ENCODE peak calls at places on chromosomes 13 and 19, in six cellular contexts. X, G, Q, V, K and Y are unnamed samples.

GRCh38 chr13:50745542-50745941 is 98.0 kb downstream of the DLEU7 start:
- DNase-seq in X (no peak), G (no peak), Q (no peak), V (no peak), K (no peak), Y (no peak)

GRCh38 chr19:4393947-4394590 is 6.3 kb downstream of the SH3GL1 start:
- DNase-seq in X (no peak), G (peak), Q (no peak), V (no peak), K (peak), Y (no peak)

GRCh38 chr19:4134351-4134750 is 10.4 kb upstream of the MAP2K2 start:
- DNase-seq in X (no peak), G (no peak), Q (no peak), V (no peak), K (peak), Y (no peak)

GRCh38 chr19:2561895-2562294 is 86.0 kb downstream of the GADD45B start:
- DNase-seq in X (no peak), G (no peak), Q (no peak), V (no peak), K (no peak), Y (peak)

GRCh38 chr13:94968040-94968756 is 255.9 kb upstream of the SOX21 start:
- DNase-seq in X (no peak), G (peak), Q (no peak), V (no peak), K (no peak), Y (no peak)

GRCh38 chr13:46113596-46113995 is 8.8 kb upstream of the CPB2 start:
- DNase-seq in X (no peak), G (peak), Q (no peak), V (peak), K (no peak), Y (peak)

GRCh38 chr13:113366031-113366588 is 2.2 kb upstream of the GRTP1 start:
- DNase-seq in X (no peak), G (no peak), Q (no peak), V (no peak), K (no peak), Y (no peak)

GRCh38 chr13:51221674-51222509 is at the start of gene FAM124A:
- DNase-seq in X (peak), G (peak), Q (no peak), V (no peak), K (no peak), Y (peak)

GRCh38 chr13:39684531-39685137 is 29.2 kb downstream of the COG6 start:
- DNase-seq in X (no peak), G (peak), Q (no peak), V (peak), K (peak), Y (peak)

GRCh38 chr19:16143399-16144215 is at the start of gene HSH2D:
- DNase-seq in X (peak), G (no peak), Q (peak), V (peak), K (no peak), Y (peak)

GRCh38 chr19:32287086-32287485 is 58.3 kb upstream of the ZNF507 start:
- DNase-seq in X (no peak), G (peak), Q (no peak), V (no peak), K (no peak), Y (no peak)

GRCh38 chr19:11587302-11587972 is 9.8 kb upstream of the ZNF627 start:
- DNase-seq in X (peak), G (peak), Q (peak), V (peak), K (peak), Y (peak)

GRCh38 chr19:11594084-11594483 is 3.2 kb upstream of the ZNF627 start:
- DNase-seq in X (no peak), G (no peak), Q (no peak), V (no peak), K (no peak), Y (no peak)

DNA sequence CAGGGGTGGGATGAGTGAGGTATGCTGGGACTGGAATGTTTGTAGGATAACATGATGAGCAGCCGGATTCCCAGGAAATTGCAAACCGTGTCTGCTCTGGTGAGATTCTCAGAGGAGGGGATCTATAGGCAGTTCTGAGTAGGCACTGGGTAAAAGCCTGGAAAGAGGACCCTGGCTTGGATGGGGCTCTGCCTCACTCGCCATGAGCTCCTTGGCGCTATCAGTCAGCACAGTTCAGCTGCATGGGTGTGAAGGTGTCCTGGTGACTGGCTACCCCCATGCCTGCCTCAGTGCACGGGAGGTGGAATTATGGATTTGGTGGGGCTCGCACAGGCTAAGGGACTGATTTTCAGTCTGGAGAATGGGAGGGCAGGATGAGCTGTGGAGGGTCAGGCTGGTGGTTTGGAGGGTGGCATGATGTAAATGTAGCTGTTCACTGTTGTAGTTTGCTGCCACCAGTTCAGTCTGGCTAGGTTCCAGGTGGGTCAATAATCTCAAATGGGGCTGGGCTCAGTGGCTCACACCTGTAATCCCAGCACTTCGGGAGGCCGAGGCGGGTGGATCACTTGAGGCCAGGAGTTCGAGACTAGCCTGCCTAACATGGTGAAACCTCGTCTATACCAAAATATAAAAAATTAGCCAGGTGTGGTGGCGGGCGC is 9.2 kb upstream of the ZNF627 start:
- DNase-seq in X (no peak), G (no peak), Q (no peak), V (no peak), K (no peak), Y (no peak)
- TF ChIP-seq CTCF in X (no peak), G (no peak), Q (no peak), V (no peak), K (no peak), Y (no peak)

GRCh38 chr19:56727731-56728130 is 56.2 kb upstream of the ZNF835 start:
- DNase-seq in X (no peak), G (no peak), Q (peak), V (no peak), K (no peak), Y (no peak)
- TF ChIP-seq CTCF in X (no peak), G (no peak), Q (no peak), V (no peak), K (no peak), Y (no peak)

DNA sequence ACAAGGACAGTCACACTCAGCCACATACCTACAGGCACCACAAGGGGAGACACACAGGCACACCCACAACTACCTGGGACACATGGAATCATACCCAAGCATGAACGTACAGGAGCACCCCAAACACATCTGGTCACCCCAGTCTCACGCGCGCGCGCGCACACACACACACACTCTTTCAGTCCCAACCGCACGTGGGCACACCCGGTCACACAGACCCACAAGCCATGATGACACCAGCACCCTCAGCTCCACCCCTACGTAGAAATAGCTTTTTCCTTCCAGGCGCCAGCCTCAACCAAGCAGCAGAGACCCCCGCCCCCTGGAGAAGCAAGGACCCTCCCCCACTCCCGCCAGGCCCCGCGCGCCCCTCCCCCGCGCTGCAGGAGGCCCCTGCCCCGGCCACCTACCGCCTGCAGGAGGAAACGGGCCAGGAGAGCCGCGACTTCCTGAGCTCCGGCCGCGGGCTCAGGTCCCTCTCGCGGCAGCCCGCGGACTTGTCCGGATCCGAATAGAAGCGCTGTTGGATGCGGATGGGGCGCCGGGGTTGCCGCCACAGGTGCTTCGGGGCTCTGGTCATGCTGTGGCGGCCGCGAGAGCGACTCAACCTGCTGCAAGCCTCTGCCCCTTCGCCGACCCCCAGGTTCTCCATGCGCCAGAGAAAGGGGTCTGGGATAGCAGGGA is 6.4 kb upstream of the PDE4C start:
- DNase-seq in X (no peak), G (peak), Q (no peak), V (no peak), K (no peak), Y (no peak)
- TF ChIP-seq CTCF in X (no peak), G (no peak), Q (no peak), V (peak), K (peak), Y (no peak)

DNA sequence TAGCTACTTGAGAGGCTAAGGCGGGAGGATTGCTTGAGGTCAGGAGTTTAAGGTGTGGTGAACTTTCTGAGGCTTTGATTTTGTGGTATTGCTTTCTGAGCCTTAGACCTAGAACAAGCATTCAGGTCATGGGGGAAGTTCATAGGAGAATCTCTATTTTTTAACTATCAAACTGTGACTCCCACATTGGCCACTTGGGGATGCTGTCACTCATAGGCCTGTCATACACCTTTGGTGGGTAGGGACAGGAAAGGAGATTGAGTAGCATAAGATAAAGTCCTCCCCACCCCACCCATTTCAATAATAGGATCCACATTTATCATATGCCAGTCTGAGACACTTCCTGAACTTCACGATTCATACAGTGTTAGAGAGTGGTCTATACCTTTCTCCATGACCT is 41.9 kb upstream of the PSG2 start:
- DNase-seq in X (no peak), G (no peak), Q (no peak), V (no peak), K (no peak), Y (peak)
- TF ChIP-seq CTCF in X (no peak), G (peak), Q (no peak), V (peak), K (no peak), Y (no peak)

DNA sequence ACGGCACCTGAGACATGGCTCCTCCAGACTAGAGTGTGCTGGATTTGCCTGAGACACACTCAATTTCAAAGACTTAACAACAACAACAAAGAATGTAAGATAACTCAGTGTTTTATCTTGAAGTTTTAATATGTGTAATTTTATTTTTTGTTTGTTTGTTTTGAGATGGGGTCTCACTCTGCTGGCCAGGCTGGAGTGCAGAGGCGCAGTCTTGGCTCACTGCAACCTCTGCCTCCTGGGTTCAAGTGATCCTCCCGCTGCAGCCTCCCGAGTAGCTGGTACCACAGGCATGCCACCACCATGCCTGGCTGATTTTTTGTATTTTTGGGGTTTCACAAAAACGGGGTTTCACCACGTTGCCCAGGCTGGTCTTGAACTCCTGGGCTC is 131.4 kb upstream of the RNF113B start:
- DNase-seq in X (no peak), G (no peak), Q (no peak), V (no peak), K (no peak), Y (no peak)
- TF ChIP-seq CTCF in X (no peak), G (no peak), Q (no peak), V (no peak), K (no peak), Y (no peak)

GRCh38 chr13:35826626-35827254 is 304.4 kb downstream of the DCLK1 start:
- DNase-seq in X (no peak), G (no peak), Q (no peak), V (no peak), K (no peak), Y (no peak)
- TF ChIP-seq CTCF in X (no peak), G (peak), Q (no peak), V (peak), K (peak), Y (no peak)

DNA sequence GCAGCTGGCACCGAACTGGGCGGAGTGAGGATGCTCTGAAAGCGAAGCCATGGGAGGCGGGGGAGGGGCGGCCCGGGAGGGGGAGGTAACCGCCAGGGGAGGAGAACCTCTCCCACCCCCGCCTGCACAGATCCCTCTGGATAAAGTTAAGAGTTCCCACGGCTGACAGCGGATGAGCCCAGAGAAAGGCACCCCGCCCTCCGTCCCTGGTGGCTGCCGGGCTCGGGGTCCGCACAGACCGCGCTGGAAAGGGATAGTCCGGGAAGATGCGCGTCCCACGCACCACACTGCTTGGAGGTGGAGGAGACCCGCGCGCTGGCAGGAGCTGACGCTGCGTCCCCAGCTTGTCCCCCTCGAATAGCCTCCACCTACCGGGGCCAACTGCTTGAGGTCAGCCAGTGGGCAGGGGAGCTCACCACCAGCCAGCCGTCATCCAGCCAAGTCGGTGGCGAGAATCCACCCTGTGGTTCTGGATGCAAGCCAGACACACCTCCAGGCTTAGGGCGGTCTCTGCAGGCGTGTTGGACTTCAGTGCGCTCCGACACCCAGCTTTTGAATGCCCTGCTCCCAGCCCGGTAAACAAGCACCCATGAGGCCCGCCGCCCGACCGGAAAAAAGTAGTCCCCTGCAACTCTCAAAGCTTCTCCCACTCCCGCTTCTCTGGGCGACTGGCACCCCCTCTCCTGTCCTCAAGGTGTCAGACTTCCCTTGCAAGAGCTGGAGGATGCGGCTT is at the start of gene TRPC4:
- DNase-seq in X (peak), G (peak), Q (no peak), V (peak), K (peak), Y (peak)
- TF ChIP-seq CTCF in X (peak), G (peak), Q (no peak), V (peak), K (peak), Y (peak)